ENCODE peak calls at places on chromosomes 4 and X, in ten cellular contexts. One of them, this sample, is unnamed.

GRCh38 chrX:107117993-107118321 is 665 bp downstream of the RBM41 start:
- DNase-seq in astrocyte: no peak
- DNase-seq in HFF-Myc: no peak
- DNase-seq in fibroblast of mammary gland: peak
- DNase-seq in cardiac fibroblast: no peak
- DNase-seq in lung: no peak
- DNase-seq in SK-N-SH: peak
- DNase-seq in left lung: no peak
- DNase-seq in foreskin fibroblast: no peak
- DNase-seq in ovary: no peak
- DNase-seq in this sample: no peak

GRCh38 chr4:77193511-77194236 is 36.7 kb downstream of the CCNG2 start:
- DNase-seq in astrocyte: no peak
- DNase-seq in ovary: no peak
- DNase-seq in SK-N-SH: no peak
- DNase-seq in cardiac fibroblast: no peak
- DNase-seq in fibroblast of mammary gland: no peak
- DNase-seq in foreskin fibroblast: no peak
- DNase-seq in lung: peak
- DNase-seq in HFF-Myc: no peak
- DNase-seq in left lung: peak
- DNase-seq in this sample: no peak

GRCh38 chrX:130645955-130646583 is 244.3 kb downstream of the RBMX2 start:
- DNase-seq in cardiac fibroblast: peak
- DNase-seq in HFF-Myc: no peak
- DNase-seq in lung: no peak
- DNase-seq in ovary: no peak
- DNase-seq in foreskin fibroblast: no peak
- DNase-seq in astrocyte: no peak
- DNase-seq in fibroblast of mammary gland: peak
- DNase-seq in SK-N-SH: no peak
- DNase-seq in left lung: no peak
- DNase-seq in this sample: no peak

GRCh38 chr4:147194107-147194506 is 248.4 kb upstream of the TTC29 start:
- DNase-seq in foreskin fibroblast: no peak
- DNase-seq in lung: no peak
- DNase-seq in SK-N-SH: no peak
- DNase-seq in left lung: no peak
- DNase-seq in ovary: no peak
- DNase-seq in cardiac fibroblast: peak
- DNase-seq in fibroblast of mammary gland: no peak
- DNase-seq in HFF-Myc: no peak
- DNase-seq in astrocyte: no peak
- DNase-seq in this sample: no peak

GRCh38 chr4:1055721-1056590 is 44.5 kb downstream of the FGFRL1 start:
- DNase-seq in ovary: peak
- DNase-seq in fibroblast of mammary gland: peak
- DNase-seq in left lung: peak
- DNase-seq in lung: no peak
- DNase-seq in cardiac fibroblast: peak
- DNase-seq in foreskin fibroblast: peak
- DNase-seq in astrocyte: no peak
- DNase-seq in HFF-Myc: no peak
- DNase-seq in SK-N-SH: peak
- DNase-seq in this sample: no peak

GRCh38 chrX:15241258-15241657 is 28.6 kb downstream of the ASB9 start:
- DNase-seq in cardiac fibroblast: no peak
- DNase-seq in astrocyte: no peak
- DNase-seq in foreskin fibroblast: no peak
- DNase-seq in HFF-Myc: no peak
- DNase-seq in lung: no peak
- DNase-seq in SK-N-SH: no peak
- DNase-seq in ovary: no peak
- DNase-seq in left lung: no peak
- DNase-seq in fibroblast of mammary gland: no peak
- DNase-seq in this sample: no peak

GRCh38 chr4:10761903-10762302 is 77.3 kb upstream of the CLNK start:
- DNase-seq in ovary: no peak
- DNase-seq in left lung: no peak
- DNase-seq in SK-N-SH: no peak
- DNase-seq in foreskin fibroblast: peak
- DNase-seq in cardiac fibroblast: no peak
- DNase-seq in astrocyte: peak
- DNase-seq in lung: no peak
- DNase-seq in fibroblast of mammary gland: peak
- DNase-seq in HFF-Myc: no peak
- DNase-seq in this sample: no peak

GRCh38 chr4:33709247-33709646 is 2535.1 kb downstream of the ARAP2 start:
- DNase-seq in ovary: no peak
- DNase-seq in left lung: no peak
- DNase-seq in lung: no peak
- DNase-seq in fibroblast of mammary gland: peak
- DNase-seq in SK-N-SH: no peak
- DNase-seq in cardiac fibroblast: peak
- DNase-seq in foreskin fibroblast: peak
- DNase-seq in HFF-Myc: no peak
- DNase-seq in astrocyte: peak
- DNase-seq in this sample: peak

GRCh38 chr4:85221606-85222005 is 253.3 kb upstream of the ARHGAP24 start:
- DNase-seq in lung: no peak
- DNase-seq in astrocyte: no peak
- DNase-seq in cardiac fibroblast: no peak
- DNase-seq in foreskin fibroblast: no peak
- DNase-seq in ovary: no peak
- DNase-seq in fibroblast of mammary gland: no peak
- DNase-seq in HFF-Myc: no peak
- DNase-seq in SK-N-SH: no peak
- DNase-seq in left lung: no peak
- DNase-seq in this sample: no peak
- TF ChIP-seq CTCF in lung: no peak
- TF ChIP-seq CTCF in astrocyte: no peak
- TF ChIP-seq CTCF in cardiac fibroblast: no peak
- TF ChIP-seq CTCF in foreskin fibroblast: no peak
- TF ChIP-seq CTCF in ovary: no peak
- TF ChIP-seq CTCF in fibroblast of mammary gland: no peak
- TF ChIP-seq CTCF in HFF-Myc: no peak
- TF ChIP-seq CTCF in SK-N-SH: no peak
- TF ChIP-seq CTCF in left lung: no peak
- TF ChIP-seq CTCF in this sample: no peak

GRCh38 chr4:7814451-7814850 is 125.2 kb downstream of the AFAP1 start:
- DNase-seq in lung: no peak
- DNase-seq in left lung: no peak
- DNase-seq in SK-N-SH: no peak
- DNase-seq in astrocyte: no peak
- DNase-seq in fibroblast of mammary gland: no peak
- DNase-seq in ovary: no peak
- DNase-seq in foreskin fibroblast: no peak
- DNase-seq in HFF-Myc: no peak
- DNase-seq in cardiac fibroblast: no peak
- DNase-seq in this sample: no peak

GRCh38 chr4:7812191-7812860 is 127.3 kb downstream of the AFAP1 start:
- DNase-seq in foreskin fibroblast: no peak
- DNase-seq in cardiac fibroblast: no peak
- DNase-seq in ovary: no peak
- DNase-seq in lung: no peak
- DNase-seq in HFF-Myc: no peak
- DNase-seq in astrocyte: peak
- DNase-seq in SK-N-SH: no peak
- DNase-seq in fibroblast of mammary gland: no peak
- DNase-seq in left lung: no peak
- DNase-seq in this sample: no peak

GRCh38 chr4:7815562-7815961 is 124.1 kb downstream of the AFAP1 start:
- DNase-seq in ovary: no peak
- DNase-seq in lung: no peak
- DNase-seq in foreskin fibroblast: peak
- DNase-seq in SK-N-SH: no peak
- DNase-seq in cardiac fibroblast: peak
- DNase-seq in fibroblast of mammary gland: peak
- DNase-seq in left lung: no peak
- DNase-seq in astrocyte: peak
- DNase-seq in HFF-Myc: no peak
- DNase-seq in this sample: no peak

GRCh38 chr4:7812921-7813320 is 126.7 kb downstream of the AFAP1 start:
- DNase-seq in ovary: no peak
- DNase-seq in foreskin fibroblast: no peak
- DNase-seq in cardiac fibroblast: no peak
- DNase-seq in left lung: no peak
- DNase-seq in astrocyte: no peak
- DNase-seq in fibroblast of mammary gland: no peak
- DNase-seq in lung: no peak
- DNase-seq in SK-N-SH: no peak
- DNase-seq in HFF-Myc: no peak
- DNase-seq in this sample: no peak

DNA sequence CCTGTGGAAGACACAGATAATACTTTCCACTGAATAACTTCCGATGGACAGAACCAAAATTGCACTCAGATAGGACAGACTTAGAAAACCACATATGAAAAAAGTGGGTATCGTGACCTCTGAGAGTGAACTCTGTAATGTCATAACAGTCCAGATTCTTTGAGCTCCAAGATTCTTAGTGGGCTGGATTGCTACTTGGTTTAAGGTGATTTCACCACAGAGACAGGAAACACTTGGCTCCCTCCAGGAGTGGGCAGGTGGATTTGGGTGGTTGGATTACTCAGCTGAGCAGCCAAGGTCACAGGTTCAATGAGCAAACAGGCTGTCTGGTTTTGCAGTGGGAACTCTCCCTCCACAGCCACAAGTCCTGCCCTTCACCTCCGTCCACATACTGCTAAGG is 126.0 kb downstream of the AFAP1 start:
- DNase-seq in lung: peak
- DNase-seq in ovary: no peak
- DNase-seq in HFF-Myc: no peak
- DNase-seq in left lung: no peak
- DNase-seq in cardiac fibroblast: peak
- DNase-seq in fibroblast of mammary gland: peak
- DNase-seq in SK-N-SH: no peak
- DNase-seq in astrocyte: peak
- DNase-seq in foreskin fibroblast: peak
- DNase-seq in this sample: no peak
- H3K4me3 ChIP-seq in lung: no peak
- H3K4me3 ChIP-seq in ovary: no peak
- H3K4me3 ChIP-seq in HFF-Myc: no peak
- H3K4me3 ChIP-seq in left lung: no peak
- H3K4me3 ChIP-seq in cardiac fibroblast: no peak
- H3K4me3 ChIP-seq in fibroblast of mammary gland: no peak
- H3K4me3 ChIP-seq in SK-N-SH: no peak
- H3K4me3 ChIP-seq in astrocyte: no peak
- H3K4me3 ChIP-seq in foreskin fibroblast: no peak
- H3K4me3 ChIP-seq in this sample: no peak

GRCh38 chrX:154991039-154991438 is 31.5 kb downstream of the F8 start:
- DNase-seq in astrocyte: no peak
- DNase-seq in SK-N-SH: no peak
- DNase-seq in fibroblast of mammary gland: no peak
- DNase-seq in HFF-Myc: no peak
- DNase-seq in cardiac fibroblast: no peak
- DNase-seq in foreskin fibroblast: no peak
- DNase-seq in lung: no peak
- DNase-seq in ovary: no peak
- DNase-seq in left lung: no peak
- DNase-seq in this sample: no peak

GRCh38 chrX:154988719-154989118 is 33.8 kb downstream of the F8 start:
- DNase-seq in left lung: no peak
- DNase-seq in HFF-Myc: no peak
- DNase-seq in astrocyte: no peak
- DNase-seq in foreskin fibroblast: no peak
- DNase-seq in cardiac fibroblast: no peak
- DNase-seq in SK-N-SH: no peak
- DNase-seq in ovary: no peak
- DNase-seq in fibroblast of mammary gland: no peak
- DNase-seq in lung: no peak
- DNase-seq in this sample: no peak

GRCh38 chrX:154990496-154990895 is 32.0 kb downstream of the F8 start:
- DNase-seq in cardiac fibroblast: no peak
- DNase-seq in fibroblast of mammary gland: no peak
- DNase-seq in foreskin fibroblast: no peak
- DNase-seq in HFF-Myc: no peak
- DNase-seq in ovary: no peak
- DNase-seq in left lung: no peak
- DNase-seq in lung: no peak
- DNase-seq in astrocyte: no peak
- DNase-seq in SK-N-SH: no peak
- DNase-seq in this sample: no peak

GRCh38 chrX:154987940-154988339 is 34.6 kb downstream of the F8 start:
- DNase-seq in SK-N-SH: no peak
- DNase-seq in cardiac fibroblast: peak
- DNase-seq in HFF-Myc: no peak
- DNase-seq in fibroblast of mammary gland: no peak
- DNase-seq in foreskin fibroblast: no peak
- DNase-seq in lung: no peak
- DNase-seq in left lung: no peak
- DNase-seq in ovary: no peak
- DNase-seq in astrocyte: no peak
- DNase-seq in this sample: no peak

GRCh38 chrX:154986826-154987575 is 35.5 kb downstream of the F8 start:
- DNase-seq in lung: no peak
- DNase-seq in cardiac fibroblast: peak
- DNase-seq in fibroblast of mammary gland: peak
- DNase-seq in foreskin fibroblast: no peak
- DNase-seq in astrocyte: no peak
- DNase-seq in left lung: no peak
- DNase-seq in SK-N-SH: no peak
- DNase-seq in ovary: no peak
- DNase-seq in HFF-Myc: no peak
- DNase-seq in this sample: no peak
- TF ChIP-seq CTCF in lung: no peak
- TF ChIP-seq CTCF in cardiac fibroblast: no peak
- TF ChIP-seq CTCF in fibroblast of mammary gland: no peak
- TF ChIP-seq CTCF in foreskin fibroblast: no peak
- TF ChIP-seq CTCF in astrocyte: no peak
- TF ChIP-seq CTCF in left lung: no peak
- TF ChIP-seq CTCF in SK-N-SH: no peak
- TF ChIP-seq CTCF in ovary: no peak
- TF ChIP-seq CTCF in HFF-Myc: no peak
- TF ChIP-seq CTCF in this sample: no peak

DNA sequence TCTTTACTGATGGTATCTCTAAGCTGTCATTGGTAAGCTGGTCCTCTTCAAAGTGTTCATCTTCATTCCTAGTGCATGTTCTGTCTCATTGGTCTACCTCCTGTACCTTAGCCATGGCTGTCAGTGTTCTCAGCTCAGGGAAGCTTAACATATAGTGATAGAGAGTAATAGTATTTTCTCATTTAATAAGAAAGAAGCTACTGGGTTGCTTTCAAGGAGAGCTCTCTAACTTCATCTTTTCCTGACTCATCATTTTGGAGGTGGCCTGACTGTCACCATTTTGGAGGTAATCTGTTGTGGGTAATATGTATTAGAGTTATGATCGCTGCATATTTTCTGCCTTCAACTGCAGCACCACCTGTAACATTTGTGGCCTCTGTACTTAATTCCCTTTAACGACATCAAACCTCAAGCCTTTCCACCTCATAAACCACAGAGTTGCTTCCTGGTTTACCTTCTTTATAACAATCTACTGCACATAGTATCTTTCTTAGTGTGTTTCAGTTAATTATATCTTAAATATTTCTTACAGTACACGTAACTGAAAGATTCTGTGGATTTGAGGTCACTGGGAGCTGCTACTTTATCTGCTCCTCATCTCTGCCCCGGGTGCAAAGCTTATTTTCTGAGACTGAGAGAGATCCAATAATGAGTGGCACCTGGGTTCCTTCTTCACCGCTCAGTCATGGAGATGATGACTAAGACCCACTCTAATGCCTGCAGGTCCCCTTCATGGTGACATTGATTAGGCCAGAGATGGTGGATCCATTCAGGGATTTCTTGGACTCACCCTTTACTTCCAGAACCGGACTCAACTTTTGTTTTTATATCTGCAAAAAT is 474.1 kb upstream of the TECRL start:
- DNase-seq in foreskin fibroblast: no peak
- DNase-seq in left lung: no peak
- DNase-seq in SK-N-SH: no peak
- DNase-seq in ovary: no peak
- DNase-seq in HFF-Myc: no peak
- DNase-seq in cardiac fibroblast: no peak
- DNase-seq in lung: no peak
- DNase-seq in fibroblast of mammary gland: no peak
- DNase-seq in astrocyte: no peak
- DNase-seq in this sample: no peak
- H3K4me3 ChIP-seq in foreskin fibroblast: no peak
- H3K4me3 ChIP-seq in left lung: no peak
- H3K4me3 ChIP-seq in SK-N-SH: no peak
- H3K4me3 ChIP-seq in ovary: no peak
- H3K4me3 ChIP-seq in HFF-Myc: no peak
- H3K4me3 ChIP-seq in cardiac fibroblast: no peak
- H3K4me3 ChIP-seq in lung: no peak
- H3K4me3 ChIP-seq in fibroblast of mammary gland: no peak
- H3K4me3 ChIP-seq in astrocyte: no peak
- H3K4me3 ChIP-seq in this sample: no peak

This sample was measured in AG04449.